ENCODE peak calls at places on chromosomes 16 and 17, in five cellular contexts. B, M, Z, U and N are unnamed samples.

GRCh38 chr17:46194393-46195216 is 1.4 kb upstream of the KANSL1 start:
- DNase-seq in Z (no peak), B (peak), U (no peak), M (peak), N (no peak)

GRCh38 chr17:8841844-8842243 is 25.6 kb downstream of the PIK3R6 start:
- DNase-seq in U (no peak), M (no peak), B (no peak), Z (no peak), N (no peak)

GRCh38 chr17:80082403-80083135 is 18.8 kb upstream of the GAA start:
- DNase-seq in U (peak), Z (peak), M (peak), B (peak), N (no peak)

GRCh38 chr16:88368994-88369393 is 13.8 kb upstream of the ZNF469 start:
- DNase-seq in B (no peak), Z (no peak), U (no peak), M (no peak), N (no peak)

GRCh38 chr17:19313066-19313745 is 49.3 kb downstream of the B9D1 start:
- DNase-seq in B (no peak), M (no peak), Z (no peak), U (no peak), N (no peak)

GRCh38 chr17:8862213-8863056 is 5.0 kb downstream of the PIK3R6 start:
- DNase-seq in Z (no peak), B (no peak), M (no peak), U (no peak), N (no peak)

GRCh38 chr17:82863941-82864720 is 24.3 kb upstream of the ZNF750 start:
- DNase-seq in M (peak), Z (peak), B (peak), U (no peak), N (no peak)

GRCh38 chr16:813204-813915 is 12.8 kb upstream of the GNG13 start:
- DNase-seq in B (peak), M (peak), Z (no peak), U (no peak), N (no peak)

GRCh38 chr17:17127730-17128291 is 78.3 kb downstream of the PLD6 start:
- DNase-seq in M (no peak), B (no peak), U (no peak), Z (no peak), N (no peak)

GRCh38 chr16:79618041-79618711 is 17.6 kb upstream of the MAF start:
- DNase-seq in Z (no peak), B (no peak), M (no peak), U (no peak), N (no peak)

GRCh38 chr17:63490321-63490720 is 13.5 kb downstream of the ACE start:
- DNase-seq in U (no peak), B (no peak), Z (no peak), M (no peak), N (no peak)

GRCh38 chr16:22217890-22218730 is 12.0 kb downstream of the EEF2K start:
- DNase-seq in B (no peak), Z (no peak), U (no peak), M (no peak), N (no peak)

GRCh38 chr16:13165024-13165423 is 263.6 kb downstream of the SHISA9 start:
- DNase-seq in B (no peak), M (no peak), U (no peak), Z (no peak), N (no peak)

GRCh38 chr16:81319221-81319912 is 4.6 kb downstream of the GAN start:
- DNase-seq in Z (no peak), U (no peak), B (peak), M (peak), N (no peak)

GRCh38 chr16:1108299-1109252 is 12.5 kb upstream of the C1QTNF8 start:
- DNase-seq in U (peak), B (peak), M (no peak), Z (peak), N (peak)

GRCh38 chr17:77222356-77222755 is 81.6 kb downstream of the SEC14L1 start:
- DNase-seq in B (no peak), M (no peak), U (no peak), Z (no peak), N (no peak)

GRCh38 chr17:13074026-13074425 is 56.2 kb upstream of the ELAC2 start:
- DNase-seq in U (no peak), M (peak), B (peak), Z (no peak), N (no peak)

GRCh38 chr17:48047113-48047740 is 932 bp upstream of the NFE2L1 start:
- DNase-seq in M (no peak), Z (no peak), B (no peak), U (no peak), N (no peak)

GRCh38 chr17:68600881-68601564 is at the start of gene FAM20A:
- DNase-seq in M (peak), B (no peak), Z (peak), U (no peak), N (no peak)

GRCh38 chr16:25034916-25035315 is 19.7 kb upstream of the ARHGAP17 start:
- DNase-seq in B (peak), M (no peak), Z (no peak), U (no peak), N (no peak)
- H3K4me3 ChIP-seq in B (no peak), M (no peak), Z (no peak), U (no peak), N (no peak)

DNA sequence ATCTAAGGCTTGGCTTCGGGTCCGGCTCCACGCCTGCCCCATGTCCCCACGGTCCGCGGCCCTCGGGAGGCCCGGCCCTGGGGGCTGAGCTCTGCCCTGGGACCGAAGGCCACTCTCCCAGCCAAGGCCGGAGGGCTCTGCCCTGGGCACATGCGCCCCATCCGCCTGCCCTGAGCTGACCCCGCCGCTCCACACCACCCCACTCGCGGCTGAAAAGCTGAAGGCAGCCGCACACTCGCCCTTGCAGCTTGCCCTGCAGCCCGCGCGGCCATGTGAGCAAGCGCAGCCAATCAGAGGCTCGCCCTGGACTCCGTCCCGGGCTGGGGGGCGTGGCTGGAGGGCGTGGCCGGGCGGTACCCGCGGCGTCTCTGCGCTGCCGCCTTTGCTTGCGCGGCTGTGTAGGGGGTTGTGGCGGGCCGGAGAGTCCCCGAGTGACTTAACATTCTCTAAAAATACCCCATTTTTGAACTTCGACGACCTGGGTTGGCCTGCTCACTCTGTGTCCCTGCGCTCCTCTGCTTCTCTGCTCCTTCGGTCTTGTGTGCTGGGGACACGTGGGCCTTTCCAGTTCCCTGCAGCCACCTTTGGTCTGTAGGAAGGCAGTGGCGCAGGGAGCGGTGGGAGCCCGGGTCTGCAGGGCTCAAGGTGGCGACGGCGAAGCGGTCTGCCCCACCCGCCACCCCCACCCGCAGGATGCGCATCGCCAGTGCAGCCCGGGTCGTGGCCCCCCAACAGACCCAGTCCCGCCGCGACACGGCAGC is 8.8 kb upstream of the MAP2K3 start:
- DNase-seq in M (peak), Z (peak), B (peak), U (peak), N (no peak)
- TF ChIP-seq CTCF in M (no peak), Z (no peak), B (no peak), U (no peak), N (no peak)

GRCh38 chr17:43024407-43025289 is at the start of gene RND2:
- DNase-seq in U (peak), B (peak), Z (peak), M (peak), N (no peak)

GRCh38 chr17:43026610-43027009 is 1.6 kb downstream of the RND2 start:
- DNase-seq in M (no peak), Z (no peak), U (no peak), B (no peak), N (no peak)

GRCh38 chr17:43027091-43028032 is 2.3 kb downstream of the RND2 start:
- DNase-seq in B (no peak), M (no peak), U (no peak), Z (no peak), N (no peak)

GRCh38 chr17:43025290-43025657 is 243 bp downstream of the RND2 start:
- DNase-seq in Z (no peak), M (no peak), B (no peak), U (no peak), N (no peak)

DNA sequence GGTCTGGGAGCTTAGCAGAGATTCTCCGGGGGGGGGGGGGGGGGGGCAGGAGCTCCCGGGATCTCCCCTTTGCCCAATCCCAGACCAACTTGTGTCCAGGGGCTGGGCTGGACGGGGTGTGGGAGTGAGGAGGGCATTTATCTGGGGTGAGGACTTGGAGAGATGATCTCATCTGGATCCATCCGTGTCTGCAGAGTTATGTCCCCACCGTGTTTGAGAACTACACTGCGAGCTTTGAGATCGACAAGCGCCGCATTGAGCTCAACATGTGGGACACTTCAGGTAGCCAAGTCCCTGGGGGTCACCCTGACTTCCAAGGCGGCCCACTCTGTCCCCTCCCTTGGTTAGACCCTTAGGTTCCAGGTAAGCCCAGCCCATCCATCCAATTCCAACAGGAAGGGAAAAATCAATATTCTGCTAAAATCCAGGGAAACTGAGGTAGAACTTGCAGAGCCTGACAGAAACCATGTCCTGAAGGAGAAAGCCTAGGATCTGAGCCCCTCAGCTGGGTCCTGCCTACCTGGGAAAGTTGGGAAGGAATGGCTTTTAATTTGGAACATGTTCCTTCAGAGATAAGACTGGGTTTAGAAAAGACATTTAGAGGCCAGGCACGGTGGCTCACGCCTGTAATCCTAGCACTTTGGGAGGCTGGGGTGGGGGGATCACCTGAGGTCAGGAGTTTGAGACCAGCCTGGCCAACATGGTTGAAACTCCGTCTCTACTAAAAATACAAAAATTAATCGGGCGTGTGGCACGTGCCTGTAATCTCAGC is 921 bp downstream of the RND2 start:
- DNase-seq in Z (no peak), B (no peak), U (no peak), M (no peak), N (no peak)
- H3K4me3 ChIP-seq in Z (no peak), B (no peak), U (no peak), M (no peak), N (no peak)

DNA sequence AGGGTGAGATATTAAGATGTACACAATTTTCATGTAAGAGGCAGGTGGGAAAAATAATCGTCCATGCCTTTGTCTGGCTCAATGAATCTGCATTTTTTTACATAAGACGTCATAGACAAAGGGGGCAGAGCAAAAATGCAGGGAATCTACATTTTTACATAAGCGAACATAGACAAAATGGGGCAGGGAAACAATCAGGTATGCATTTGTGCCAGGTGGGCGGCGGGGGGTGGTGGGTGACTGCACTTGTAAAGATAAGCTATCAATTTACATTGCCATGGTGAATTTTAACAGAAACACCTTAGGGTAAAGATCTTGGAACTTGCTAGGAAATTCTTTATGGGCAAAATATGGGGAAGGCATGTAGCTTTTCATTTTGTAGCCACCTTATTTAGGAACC is 96.3 kb upstream of the CES5A start:
- DNase-seq in Z (no peak), M (no peak), U (no peak), B (no peak), N (no peak)
- TF ChIP-seq CTCF in Z (no peak), M (no peak), U (no peak), B (no peak), N (no peak)

GRCh38 chr17:42682400-42683384 is at the start of gene CNTNAP1:
- DNase-seq in M (peak), Z (peak), B (peak), U (no peak), N (no peak)
- H3K4me3 ChIP-seq in M (peak), Z (peak), B (peak), U (peak), N (no peak)

DNA sequence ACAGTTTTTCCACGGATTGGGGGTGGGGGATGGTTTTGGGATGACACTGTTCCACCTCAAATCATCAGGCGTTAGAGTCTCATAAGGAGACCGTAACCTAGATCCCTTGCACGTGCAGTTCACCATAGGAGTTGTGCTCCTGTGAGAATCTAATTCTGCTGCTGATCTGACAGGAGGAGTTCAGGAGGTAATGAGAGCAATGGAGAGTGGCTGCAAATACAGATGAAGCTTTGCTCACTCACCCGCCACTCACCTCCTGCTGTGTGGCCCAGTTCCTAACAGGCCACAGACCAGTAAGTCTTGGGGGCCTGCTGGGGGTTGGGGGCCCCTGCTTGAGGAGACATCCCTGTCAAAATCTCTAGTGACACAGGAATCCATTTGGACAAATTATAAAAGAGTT is 29.8 kb downstream of the SLC39A11 start:
- DNase-seq in Z (no peak), M (no peak), B (no peak), U (no peak), N (no peak)
- TF ChIP-seq CTCF in Z (no peak), M (no peak), B (no peak), U (no peak), N (no peak)

GRCh38 chr16:30397776-30398659 is 2.8 kb downstream of the ZNF48 start:
- DNase-seq in U (no peak), M (no peak), Z (no peak), B (no peak), N (no peak)
- H3K4me3 ChIP-seq in U (no peak), M (no peak), Z (no peak), B (no peak), N (no peak)